ENCODE peak calls at places on chromosomes 7 and 10, in four cellular contexts. Q is H1, K is GM12878, P is GM12891. D is an unnamed sample.
A peak's percentile ranks its signal among the peaks of the same experiment; 100 is the strongest.

GRCh38 chr10:33333260-33334169 is 952 bp downstream of the NRP1 start:
- DNase-seq in Q (no peak), K (no peak), P (peak; percentile 20), D (no peak)

GRCh38 chr7:42234736-42235135 is 2.3 kb downstream of the GLI3 start:
- DNase-seq in Q (no peak), K (no peak), P (no peak), D (no peak)

GRCh38 chr7:3655635-3656034 is 354.6 kb downstream of the SDK1 start:
- DNase-seq in Q (no peak), K (no peak), P (no peak), D (no peak)

GRCh38 chr10:4648968-4649367 is 177.0 kb upstream of the AKR1E2 start:
- DNase-seq in Q (no peak), K (no peak), P (no peak), D (no peak)

GRCh38 chr10:21993360-21994001 is 10.0 kb downstream of the DNAJC1 start:
- DNase-seq in Q (no peak), K (no peak), P (no peak), D (no peak)

GRCh38 chr10:75234683-75235374 is 928 bp downstream of the COMTD1 start:
- DNase-seq in Q (no peak), K (no peak), P (no peak), D (no peak)

GRCh38 chr7:47454066-47454950 is 127.6 kb downstream of the TNS3 start:
- DNase-seq in Q (no peak), K (no peak), P (no peak), D (no peak)

GRCh38 chr10:33441561-33441960 is 107.1 kb upstream of the NRP1 start:
- DNase-seq in Q (no peak), K (no peak), P (no peak), D (no peak)

GRCh38 chr7:74097937-74098614 is 14.5 kb downstream of the LIMK1 start:
- DNase-seq in Q (no peak), K (no peak), P (no peak), D (no peak)

GRCh38 chr7:90769036-90769435 is 172.9 kb downstream of the CDK14 start:
- DNase-seq in Q (no peak), K (no peak), P (no peak), D (no peak)

GRCh38 chr7:159104188-159105030 is 40.3 kb downstream of the VIPR2 start:
- DNase-seq in Q (no peak), K (no peak), P (no peak), D (no peak)

GRCh38 chr10:113060221-113061053 is 110.4 kb downstream of the TCF7L2 start:
- DNase-seq in Q (no peak), K (no peak), P (no peak), D (no peak)

GRCh38 chr10:125765835-125766234 is 9.8 kb downstream of the MMP21 start:
- DNase-seq in Q (no peak), K (no peak), P (no peak), D (no peak)

GRCh38 chr10:62268027-62268398 is 631 bp downstream of the RTKN2 start:
- DNase-seq in Q (no peak), K (no peak), P (no peak), D (no peak)

GRCh38 chr10:29691564-29692064 is 56.8 kb upstream of the SVIL start:
- DNase-seq in Q (no peak), K (no peak), P (no peak), D (no peak)

GRCh38 chr10:102815790-102816549 is 21.2 kb downstream of the CYP17A1 start:
- DNase-seq in Q (no peak), K (no peak), P (no peak), D (no peak)

GRCh38 chr10:25049966-25050365 is 33.6 kb downstream of the THNSL1 start:
- DNase-seq in Q (no peak), K (no peak), P (no peak), D (no peak)
- TF ChIP-seq TAF1 in Q (no peak), K (no peak), P (no peak), D (no peak)

GRCh38 chr10:49054753-49055152 is 60.6 kb downstream of the VSTM4 start:
- DNase-seq in Q (no peak), K (no peak), P (no peak), D (no peak)

GRCh38 chr10:49058341-49059255 is 56.7 kb downstream of the VSTM4 start:
- DNase-seq in Q (no peak), K (no peak), P (no peak), D (no peak)

GRCh38 chr10:49055231-49055850 is 60.0 kb downstream of the VSTM4 start:
- DNase-seq in Q (no peak), K (no peak), P (no peak), D (no peak)

GRCh38 chr10:49056356-49056755 is 59.0 kb downstream of the VSTM4 start:
- DNase-seq in Q (no peak), K (no peak), P (no peak), D (no peak)

DNA sequence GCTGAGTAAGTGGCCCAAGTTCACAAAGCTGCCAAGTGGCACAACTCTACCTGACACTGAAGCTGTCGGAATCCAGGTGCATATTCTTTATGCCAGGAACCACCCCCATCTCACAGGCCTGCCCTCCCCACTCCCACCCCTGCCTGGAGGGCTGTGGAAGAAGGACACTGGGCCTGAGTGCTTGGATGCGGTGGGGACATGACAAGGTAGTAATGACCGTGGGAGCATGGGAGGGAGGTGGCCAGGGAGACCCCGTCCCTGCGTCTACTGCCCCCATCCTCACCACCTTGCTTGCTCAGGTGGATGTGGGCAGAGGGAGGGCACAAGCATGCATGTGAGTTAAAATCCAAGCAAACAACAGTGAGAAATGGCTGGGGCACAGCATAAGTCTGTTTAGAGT is 57.8 kb downstream of the VSTM4 start:
- DNase-seq in Q (no peak), K (no peak), P (no peak), D (no peak)
- TF ChIP-seq POLR2AphosphoS5 in Q (no peak), K (no peak), P (no peak), D (no peak)

DNA sequence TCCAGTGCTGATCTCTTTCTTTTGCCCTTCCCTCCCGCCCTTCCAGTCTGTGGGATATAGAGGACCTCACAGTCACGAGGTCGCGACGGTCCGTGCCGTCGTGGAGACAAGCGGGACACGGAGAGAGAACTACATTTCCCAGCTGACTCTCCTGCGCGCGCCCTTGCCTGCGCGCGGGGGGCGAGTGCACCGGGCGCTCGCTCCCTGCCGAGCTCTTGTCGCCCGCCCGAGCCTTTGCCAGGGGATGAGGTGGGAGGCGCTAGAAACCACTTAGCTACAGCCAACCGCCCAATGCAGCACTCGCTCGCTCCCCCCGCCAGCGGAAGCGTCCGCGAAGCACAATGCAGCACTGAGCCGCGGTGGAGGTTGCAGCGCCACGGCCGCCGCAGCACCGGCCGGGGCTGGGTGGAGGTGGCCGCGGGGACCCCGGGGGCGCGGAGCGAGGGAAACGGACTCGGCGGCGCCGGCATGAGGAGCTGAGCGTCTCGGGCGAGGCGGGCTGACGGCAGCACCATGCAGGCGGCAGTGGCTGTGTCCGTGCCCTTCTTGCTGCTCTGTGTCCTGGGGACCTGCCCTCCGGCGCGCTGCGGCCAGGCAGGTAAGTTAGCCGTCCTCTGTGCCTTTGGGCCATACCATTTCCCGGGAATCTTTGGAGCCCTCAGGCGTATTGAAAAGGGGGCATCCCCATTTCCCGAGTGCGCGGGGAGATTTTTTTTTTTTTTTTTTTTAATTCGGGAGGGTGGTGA is at the start of gene ADAM22:
- DNase-seq in Q (peak; percentile 77), K (peak; percentile 83), P (peak; percentile 80), D (peak; percentile 78)
- TF ChIP-seq POLR2A in Q (peak; percentile 87), K (peak; percentile 97), P (peak; percentile 86), D (peak; percentile 89)

GRCh38 chr10:78828647-78829283 is 240.0 kb upstream of the ZMIZ1 start:
- DNase-seq in Q (no peak), K (no peak), P (no peak), D (no peak)

GRCh38 chr10:78830062-78830974 is 238.4 kb upstream of the ZMIZ1 start:
- DNase-seq in Q (no peak), K (no peak), P (no peak), D (no peak)

GRCh38 chr10:78831457-78831856 is 237.3 kb upstream of the ZMIZ1 start:
- DNase-seq in Q (no peak), K (no peak), P (no peak), D (no peak)

GRCh38 chr10:78831001-78831400 is 237.8 kb upstream of the ZMIZ1 start:
- DNase-seq in Q (no peak), K (no peak), P (no peak), D (no peak)

GRCh38 chr10:78829570-78829969 is 239.2 kb upstream of the ZMIZ1 start:
- DNase-seq in Q (no peak), K (no peak), P (no peak), D (no peak)
- TF ChIP-seq TAF1 in Q (no peak), K (no peak), P (no peak), D (no peak)

DNA sequence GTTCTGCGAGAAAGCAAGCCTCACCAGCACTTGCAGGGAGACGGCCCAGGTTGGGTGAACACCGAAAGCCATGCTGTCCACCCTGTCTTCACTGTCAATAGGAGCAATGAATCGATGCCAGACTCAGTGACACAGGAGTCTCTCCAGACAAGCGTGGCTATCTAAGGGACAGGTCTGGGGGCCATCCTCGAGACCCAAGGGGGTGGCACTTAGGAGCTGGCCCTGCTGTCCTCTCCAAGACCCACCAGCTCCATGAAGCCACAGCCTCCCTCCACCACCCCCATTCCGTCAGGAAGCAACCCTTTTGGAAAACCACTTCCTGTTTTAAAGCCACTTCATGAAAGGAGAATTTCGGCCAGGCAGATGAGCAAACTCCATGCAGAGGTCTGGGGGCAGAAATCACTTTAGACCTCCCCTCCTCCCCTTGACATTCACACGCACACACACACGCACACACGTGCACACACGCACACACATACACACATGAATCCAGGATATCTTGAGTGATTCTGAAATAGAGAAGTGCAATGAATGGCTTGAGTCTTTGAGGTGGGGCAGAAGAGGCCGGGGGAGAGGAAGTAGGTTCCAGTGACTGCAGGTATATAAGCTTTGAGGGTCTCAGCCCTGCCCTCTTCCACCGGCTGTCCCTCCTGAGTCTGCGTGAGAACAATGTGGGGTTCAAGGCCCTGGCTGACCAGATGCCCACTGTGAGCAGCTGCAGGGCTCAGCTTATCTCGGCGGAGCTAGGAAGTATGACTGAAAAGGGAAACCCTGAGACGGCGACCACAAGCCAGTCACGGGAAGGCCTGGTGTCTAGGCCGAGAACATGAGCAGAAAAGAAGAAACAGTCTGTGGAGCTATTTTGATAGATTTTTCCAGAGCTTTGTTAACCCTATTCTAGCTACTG is 25.0 kb downstream of the RGS10 start:
- DNase-seq in Q (no peak), K (peak; percentile 59), P (peak; percentile 54), D (peak; percentile 50)
- TF ChIP-seq POLR2AphosphoS5 in Q (no peak), K (peak; percentile 23), P (peak; percentile 47), D (no peak)